ENCODE peak calls at places on chromosomes 5 and 9, in five cellular contexts. N is AG04449, J is left ventricle myocardium inferior, T is WERI-Rb-1, F is gastrocnemius medialis. E is an unnamed sample.

GRCh38 chr5:137486707-137487106 is 12.4 kb downstream of the SPOCK1 start:
- DNase-seq in J (no peak), N (no peak), T (no peak), F (no peak), E (peak; percentile 76)

GRCh38 chr5:172713113-172713808 is 57.7 kb downstream of the DUSP1 start:
- DNase-seq in T (peak; percentile 65), N (no peak), J (peak; percentile 64), F (no peak), E (no peak)

GRCh38 chr9:114250235-114250568 is 72.7 kb upstream of the ORM1 start:
- DNase-seq in N (peak; percentile 73), F (peak; percentile 45), J (peak; percentile 86), T (peak; percentile 87), E (peak; percentile 69)

GRCh38 chr9:98369066-98369425 is 113.6 kb upstream of the TBC1D2 start:
- DNase-seq in F (no peak), N (no peak), J (no peak), T (no peak), E (no peak)

GRCh38 chr9:123216387-123216786 is 52.0 kb downstream of the STRBP start:
- DNase-seq in J (no peak), N (no peak), T (no peak), F (no peak), E (no peak)

GRCh38 chr5:96391921-96392320 is 41.1 kb downstream of the PCSK1 start:
- DNase-seq in F (no peak), J (no peak), T (no peak), N (no peak), E (no peak)

GRCh38 chr9:90287567-90288274 is 354.9 kb downstream of the DIRAS2 start:
- DNase-seq in T (no peak), J (no peak), N (no peak), F (no peak), E (no peak)

GRCh38 chr9:133715295-133715865 is 22.8 kb downstream of the SARDH start:
- DNase-seq in J (peak; percentile 66), F (no peak), T (no peak), N (no peak), E (peak; percentile 72)

GRCh38 chr5:16897284-16897704 is 38.8 kb downstream of the MYO10 start:
- DNase-seq in N (no peak), J (no peak), F (no peak), T (no peak), E (no peak)

GRCh38 chr9:3136999-3137675 is 293.2 kb upstream of the PUM3 start:
- DNase-seq in F (no peak), N (peak; percentile 17), T (no peak), J (no peak), E (no peak)

GRCh38 chr9:109791747-109792146 is 11.7 kb downstream of the PALM2AKAP2 start:
- DNase-seq in N (no peak), J (no peak), T (no peak), F (no peak), E (no peak)

GRCh38 chr5:60207031-60207430 is 313.5 kb upstream of the PDE4D start:
- DNase-seq in T (no peak), J (no peak), F (no peak), N (no peak), E (no peak)

GRCh38 chr9:129222691-129223218 is 44.7 kb upstream of the IER5L start:
- DNase-seq in N (no peak), F (no peak), T (no peak), J (no peak), E (no peak)

GRCh38 chr5:149496166-149496565 is 55.1 kb downstream of the CSNK1A1 start:
- DNase-seq in N (no peak), F (no peak), J (no peak), T (no peak), E (no peak)

GRCh38 chr5:56358703-56359428 is 125.7 kb upstream of the ANKRD55 start:
- DNase-seq in J (no peak), F (no peak), N (no peak), T (no peak), E (peak; percentile 62)

DNA sequence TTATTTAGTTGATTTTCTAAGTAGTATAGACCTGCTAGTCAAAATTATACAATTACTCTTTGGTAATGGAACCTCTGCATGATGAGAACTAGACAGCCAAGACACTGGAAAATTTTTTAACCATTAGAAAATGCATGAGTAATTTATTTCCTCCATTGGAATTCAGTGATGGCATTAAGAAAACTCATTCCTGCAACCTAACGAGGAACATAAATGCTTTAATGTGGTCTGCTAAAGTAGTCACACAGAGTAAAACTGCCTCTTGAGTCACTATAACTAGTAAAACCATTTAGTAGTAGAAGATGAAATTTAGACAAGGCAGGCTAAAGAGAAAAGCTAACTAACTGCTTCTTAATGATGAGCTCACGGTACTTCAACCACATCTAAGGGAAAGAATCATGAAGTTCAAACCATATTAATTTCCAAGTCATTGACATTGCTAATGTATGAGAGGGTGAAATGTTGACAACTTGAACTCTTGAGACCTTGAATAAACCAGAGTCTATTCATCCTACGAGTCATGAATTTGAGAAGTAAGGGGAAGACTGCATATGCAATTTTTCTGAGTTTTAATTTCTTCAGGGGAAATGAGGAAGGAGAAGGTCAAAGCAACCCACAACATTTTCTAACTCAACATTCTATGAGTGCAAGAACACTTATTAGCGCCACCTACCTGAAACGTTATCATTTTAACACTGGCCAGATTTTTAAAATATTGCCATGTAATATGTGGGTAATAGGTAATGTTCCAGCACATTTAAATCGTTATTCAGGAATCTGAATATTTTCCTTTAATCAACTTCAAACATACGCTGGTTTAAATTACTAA is 74.4 kb downstream of the GLIS3 start:
- DNase-seq in T (no peak), N (peak; percentile 88), F (no peak), J (no peak), E (no peak)
- TF ChIP-seq CTCF in T (peak; percentile 2), N (peak; percentile 14), F (no peak), J (no peak), E (no peak)

DNA sequence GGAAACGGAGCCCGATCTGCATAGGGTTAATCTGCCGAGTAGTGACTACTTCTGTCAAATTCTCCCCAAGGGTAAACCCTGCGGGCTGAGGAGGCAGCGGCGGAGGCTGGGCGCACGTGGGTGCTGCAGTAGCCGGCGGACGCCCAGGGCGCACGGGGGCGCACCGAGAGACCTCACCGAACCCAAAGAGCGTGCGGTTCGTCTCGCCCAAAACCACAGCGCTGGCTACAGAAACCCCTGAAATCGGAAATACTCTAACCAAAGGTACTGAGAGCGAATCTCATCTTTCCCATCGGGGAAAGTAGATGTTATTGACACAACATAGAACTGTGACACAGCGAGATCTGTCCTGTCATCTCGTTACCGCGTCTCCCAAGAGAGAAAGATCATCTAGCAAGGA is 56.0 kb upstream of the SHC3 start:
- DNase-seq in J (no peak), F (no peak), N (no peak), T (peak; percentile 39), E (no peak)
- H3K4me3 ChIP-seq in J (peak overlapping the region; percentile 49), F (no peak overlapping the region), N (no peak overlapping the region), T (peak overlapping the region; percentile 43), E (peak overlapping the region; percentile 21)

GRCh38 chr9:120610975-120611689 is 31.2 kb upstream of the CDK5RAP2 start:
- DNase-seq in T (no peak), F (no peak), J (no peak), N (no peak), E (no peak)
- TF ChIP-seq CTCF in T (peak; percentile 19), F (no peak), J (peak; percentile 48), N (no peak), E (peak; percentile 29)

DNA sequence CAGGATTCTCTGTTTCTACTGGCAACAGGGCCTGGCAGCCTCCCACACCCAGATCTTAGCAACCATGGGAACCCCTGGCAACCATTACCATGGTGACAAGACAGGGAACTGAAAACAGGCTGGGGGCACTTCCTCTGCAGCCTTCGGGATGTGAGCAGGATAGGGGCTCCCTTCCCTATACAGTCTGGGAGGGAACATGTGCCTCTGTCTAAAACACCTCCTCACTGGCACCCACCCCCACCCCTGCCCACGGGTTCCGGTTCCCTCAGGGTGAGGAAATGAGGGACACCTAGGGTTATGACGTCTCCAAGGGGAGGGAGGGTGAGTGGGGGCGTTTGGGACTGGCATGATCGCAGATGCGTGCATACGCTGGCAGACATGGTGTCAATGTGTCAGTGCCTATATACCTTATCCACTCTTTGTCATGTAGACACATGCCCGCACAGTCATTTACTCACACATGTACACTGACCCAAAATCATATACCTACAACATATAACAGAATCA is 3.0 kb upstream of the DNAJB5 start:
- DNase-seq in J (peak; percentile 36), T (no peak), F (no peak), N (no peak), E (no peak)
- H3K4me3 ChIP-seq in J (no peak overlapping the region), T (no peak overlapping the region), F (no peak overlapping the region), N (no peak overlapping the region), E (no peak overlapping the region)

DNA sequence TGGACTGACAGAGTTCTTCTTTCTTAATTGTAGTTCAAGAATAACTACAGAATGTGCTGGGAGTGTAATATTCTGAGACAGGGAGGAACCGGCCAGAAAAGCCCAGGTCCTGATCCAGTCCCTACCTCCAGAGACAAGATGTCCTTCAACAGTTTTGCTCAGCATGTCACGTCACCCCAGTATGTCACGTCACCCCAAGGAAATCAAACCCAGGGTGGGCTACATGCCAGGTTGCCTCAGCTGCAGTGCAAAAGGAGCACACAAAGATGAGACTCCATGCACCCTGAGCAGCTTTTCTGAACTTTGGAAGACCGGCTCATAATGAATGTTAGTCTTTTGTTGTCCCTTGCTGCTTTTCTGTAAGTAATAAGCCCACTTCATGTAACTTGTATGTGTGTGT is 25.9 kb upstream of the NIPAL4 start:
- DNase-seq in T (no peak), N (no peak), J (no peak), F (no peak), E (no peak)
- TF ChIP-seq CTCF in T (no peak), N (no peak), J (no peak), F (no peak), E (no peak)

GRCh38 chr5:139668924-139669680 is 21.0 kb downstream of the CXXC5 start:
- DNase-seq in F (no peak), J (no peak), T (no peak), N (no peak), E (no peak)

GRCh38 chr5:139668064-139668880 is 20.1 kb downstream of the CXXC5 start:
- DNase-seq in J (peak; percentile 57), T (no peak), N (no peak), F (no peak), E (no peak)

GRCh38 chr5:139671096-139671841 is 23.1 kb downstream of the CXXC5 start:
- DNase-seq in T (no peak), J (peak; percentile 47), F (no peak), N (no peak), E (no peak)

GRCh38 chr5:139670369-139671095 is 22.4 kb downstream of the CXXC5 start:
- DNase-seq in N (no peak), J (no peak), F (no peak), T (no peak), E (no peak)

DNA sequence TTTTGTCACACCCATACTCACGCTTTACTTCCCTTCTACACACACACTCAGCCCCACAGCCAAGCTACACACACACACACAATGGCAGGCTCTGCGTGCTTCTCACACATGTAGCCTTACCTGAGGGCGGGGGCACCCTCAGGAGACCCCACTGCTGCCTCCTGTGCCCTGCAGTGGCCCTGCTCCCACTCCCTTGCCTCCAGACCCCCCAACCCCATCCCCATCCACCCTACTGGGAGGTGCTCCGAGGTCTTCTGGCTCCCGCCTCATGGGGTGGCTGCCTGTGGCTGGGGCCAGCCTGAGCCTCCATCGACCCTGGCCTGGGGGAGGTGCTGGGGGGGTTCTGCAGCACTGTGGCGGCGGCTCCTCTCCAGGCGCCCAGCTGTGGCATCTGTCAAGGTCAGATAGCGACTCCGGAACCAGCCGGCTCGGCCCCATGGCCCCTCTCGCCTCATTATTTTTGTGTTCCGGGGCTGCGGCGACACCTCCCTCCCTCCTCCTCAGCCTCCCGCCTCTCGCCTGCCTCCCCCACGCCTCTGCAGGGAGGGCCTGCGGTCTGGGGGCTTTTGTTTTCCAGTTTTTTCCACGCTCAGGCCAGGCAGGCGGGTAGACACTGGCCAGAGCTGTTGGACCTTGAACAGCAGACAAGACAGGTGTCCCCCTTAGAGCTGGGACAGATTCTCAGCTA is 21.7 kb downstream of the CXXC5 start:
- DNase-seq in T (no peak), F (no peak), J (peak; percentile 55), N (no peak), E (no peak)
- H3K4me3 ChIP-seq in T (no peak overlapping the region), F (peak overlapping the region; percentile 19), J (peak overlapping the region; percentile 62), N (no peak overlapping the region), E (peak overlapping the region; percentile 50)